ENCODE peak calls at places on chromosome 3, in eight cellular contexts. M is progenitor cell of endocrine pancreas, L is fibroblast of pulmonary artery, R is T-helper 2 cell, P is nephron progenitor cell, Q is cardiac fibroblast, S is globus pallidus, V is ELF-1. X is an unnamed sample.

GRCh38 chr3:196398782-196399181 is 33.4 kb downstream of the UBXN7 start:
- DNase-seq in P (no peak), S (no peak), R (no peak), Q (no peak), M (no peak), V (no peak), L (peak), X (no peak)

GRCh38 chr3:187628169-187628568 is 42.0 kb downstream of the SST start:
- DNase-seq in M (no peak), L (no peak), P (peak), R (no peak), Q (no peak), S (no peak), V (peak), X (no peak)

GRCh38 chr3:39960515-39961403 is 151.3 kb downstream of the MYRIP start:
- DNase-seq in P (no peak), Q (peak), V (no peak), R (no peak), L (peak), M (no peak), S (peak), X (no peak)

GRCh38 chr3:194592798-194593752 is 40.1 kb downstream of the TMEM44 start:
- DNase-seq in Q (peak), P (no peak), M (no peak), S (no peak), L (peak), V (no peak), R (no peak), X (no peak)

GRCh38 chr3:13515786-13516783 is 32.8 kb upstream of the FBLN2 start:
- DNase-seq in R (no peak), M (no peak), S (no peak), V (no peak), L (peak), P (no peak), Q (peak), X (no peak)

GRCh38 chr3:186414735-186415419 is 52.8 kb upstream of the DGKG start:
- DNase-seq in S (no peak), V (no peak), Q (peak), L (peak), P (no peak), R (no peak), M (no peak), X (no peak)

GRCh38 chr3:126472277-126473006 is 3.2 kb downstream of the ZXDC start:
- DNase-seq in R (no peak), P (no peak), S (peak), L (peak), V (peak), M (no peak), Q (peak), X (no peak)

GRCh38 chr3:32660634-32661033 is 24.4 kb upstream of the CNOT10 start:
- DNase-seq in S (no peak), Q (no peak), V (no peak), M (no peak), P (no peak), R (no peak), L (no peak), X (no peak)

GRCh38 chr3:44923634-44924033 is 49.2 kb downstream of the TGM4 start:
- DNase-seq in S (no peak), Q (no peak), R (no peak), M (no peak), L (no peak), V (no peak), P (no peak), X (no peak)

GRCh38 chr3:113034011-113034410 is 43.2 kb downstream of the GTPBP8 start:
- DNase-seq in L (peak), S (no peak), R (no peak), M (no peak), Q (peak), V (no peak), P (no peak), X (no peak)

GRCh38 chr3:193207290-193207689 is 33.7 kb upstream of the PLAAT1 start:
- DNase-seq in R (no peak), M (no peak), P (no peak), Q (no peak), L (no peak), V (no peak), S (no peak), X (no peak)

GRCh38 chr3:23575697-23576096 is 230.1 kb upstream of the UBE2E1 start:
- DNase-seq in P (no peak), Q (peak), L (peak), M (no peak), S (no peak), R (no peak), V (no peak), X (no peak)

GRCh38 chr3:42871592-42872196 is 4.0 kb downstream of the CYP8B1 start:
- DNase-seq in P (no peak), L (no peak), Q (no peak), M (no peak), R (no peak), S (no peak), V (no peak), X (no peak)

GRCh38 chr3:9951962-9952805 is at the start of gene PRRT3:
- DNase-seq in Q (peak), V (peak), R (no peak), S (no peak), P (peak), M (no peak), L (peak), X (peak)

GRCh38 chr3:62049033-62049432 is 324.3 kb downstream of the FEZF2 start:
- DNase-seq in V (no peak), M (no peak), S (no peak), Q (peak), R (no peak), L (no peak), P (no peak), X (no peak)

GRCh38 chr3:52892625-52893311 is 4.6 kb downstream of the STIMATE start:
- DNase-seq in R (no peak), P (no peak), V (no peak), S (no peak), M (no peak), L (peak), Q (peak), X (peak)

GRCh38 chr3:17156864-17157263 is 272.1 kb downstream of the PLCL2 start:
- DNase-seq in V (no peak), R (no peak), L (no peak), Q (no peak), S (no peak), M (no peak), P (no peak), X (no peak)

GRCh38 chr3:138455801-138456716 is 21.6 kb downstream of the ESYT3 start:
- DNase-seq in R (no peak), V (no peak), Q (peak), M (no peak), S (no peak), L (peak), P (no peak), X (no peak)

GRCh38 chr3:143849854-143850549 is 1.7 kb upstream of the SLC9A9 start:
- DNase-seq in S (no peak), R (no peak), L (peak), Q (peak), P (no peak), M (no peak), V (no peak), X (no peak)

GRCh38 chr3:192042116-192042515 is 581.2 kb downstream of the PYDC2 start:
- DNase-seq in Q (no peak), P (no peak), R (no peak), M (no peak), L (no peak), V (no peak), S (no peak), X (no peak)

GRCh38 chr3:197025736-197026480 is 3.7 kb downstream of the MELTF start:
- DNase-seq in Q (no peak), V (no peak), R (no peak), L (no peak), M (no peak), S (no peak), P (no peak), X (no peak)

GRCh38 chr3:96416549-96417255 is 397.7 kb upstream of the EPHA6 start:
- DNase-seq in Q (no peak), V (no peak), R (no peak), S (no peak), L (no peak), P (no peak), M (no peak), X (no peak)

GRCh38 chr3:57298041-57298440 is 5.6 kb upstream of the ASB14 start:
- DNase-seq in S (no peak), M (no peak), L (peak), V (peak), R (no peak), Q (peak), P (no peak), X (no peak)

GRCh38 chr3:112931737-112932521 is 43.0 kb downstream of the CD200R1 start:
- DNase-seq in M (no peak), V (no peak), Q (no peak), R (no peak), P (no peak), S (peak), L (no peak), X (no peak)

GRCh38 chr3:173553635-173554280 is 156.2 kb downstream of the NLGN1 start:
- DNase-seq in V (peak), M (no peak), L (peak), Q (peak), S (peak), P (peak), R (no peak), X (no peak)

GRCh38 chr3:168546707-168547106 is 451.0 kb upstream of the GOLIM4 start:
- DNase-seq in S (no peak), Q (no peak), V (no peak), R (no peak), M (no peak), L (no peak), P (no peak), X (no peak)

GRCh38 chr3:24591661-24592555 is 97.3 kb upstream of the THRB start:
- DNase-seq in V (no peak), M (no peak), P (no peak), R (no peak), S (no peak), Q (peak), L (no peak), X (no peak)

GRCh38 chr3:12503126-12503952 is 19.1 kb downstream of the TSEN2 start:
- DNase-seq in V (no peak), P (no peak), L (no peak), S (peak), M (no peak), R (no peak), Q (no peak), X (no peak)

GRCh38 chr3:101065962-101066361 is 72.7 kb upstream of the ABI3BP start:
- DNase-seq in R (no peak), S (no peak), P (no peak), Q (peak), L (peak), V (no peak), M (no peak), X (no peak)

GRCh38 chr3:16520636-16521579 is 7.4 kb upstream of the RFTN1 start:
- DNase-seq in P (no peak), M (no peak), S (no peak), R (no peak), L (no peak), V (no peak), Q (no peak), X (no peak)

GRCh38 chr3:190150681-190151080 is 30.0 kb upstream of the P3H2 start:
- DNase-seq in R (no peak), P (no peak), L (no peak), Q (no peak), S (no peak), M (no peak), V (peak), X (no peak)

GRCh38 chr3:157098121-157098822 is 61.7 kb downstream of the CCNL1 start:
- DNase-seq in V (no peak), P (no peak), M (no peak), S (no peak), R (no peak), L (no peak), Q (peak), X (no peak)

GRCh38 chr3:13248640-13249039 is 171.5 kb downstream of the NUP210 start:
- DNase-seq in V (no peak), M (no peak), L (no peak), P (no peak), R (no peak), Q (no peak), S (no peak), X (no peak)

GRCh38 chr3:11307830-11308432 is 35.7 kb downstream of the ATG7 start:
- DNase-seq in S (no peak), M (no peak), V (no peak), P (no peak), Q (no peak), L (no peak), R (no peak), X (no peak)

GRCh38 chr3:23209103-23209502 is 6.0 kb downstream of the UBE2E2 start:
- DNase-seq in V (no peak), S (no peak), Q (no peak), P (no peak), R (no peak), M (no peak), L (no peak), X (no peak)

GRCh38 chr3:110656394-110656793 is 415.2 kb upstream of the NECTIN3 start:
- DNase-seq in M (no peak), R (no peak), Q (no peak), P (no peak), S (no peak), V (no peak), L (peak), X (no peak)

X was measured in effector memory CD8-positive, alpha-beta T cell.